ENCODE peak calls at places on chromosomes 1 and 21, in six cellular contexts. V, Z, J, B, F and W are unnamed samples.

GRCh38 chr1:244349581-244350001 is 102.1 kb downstream of the ADSS2 start:
- DNase-seq in J (peak; percentile 49), B (no peak), V (no peak), F (no peak), Z (no peak), W (no peak)

GRCh38 chr1:243483084-243483845 is 227.4 kb downstream of the SDCCAG8 start:
- DNase-seq in J (no peak), F (no peak), B (peak; percentile 28), Z (no peak), V (no peak), W (no peak)

GRCh38 chr1:245874942-245875580 is 632.0 kb downstream of the SMYD3 start:
- DNase-seq in F (peak; percentile 79), B (no peak), J (peak; percentile 99), Z (peak; percentile 17), V (no peak), W (peak; percentile 100)

GRCh38 chr21:14602418-14602987 is 56.4 kb upstream of the SAMSN1 start:
- DNase-seq in F (no peak), J (no peak), B (no peak), Z (peak; percentile 9), V (no peak), W (no peak)

GRCh38 chr1:43872280-43872679 is 61.3 kb upstream of the ARTN start:
- DNase-seq in J (no peak), Z (peak; percentile 12), B (no peak), F (no peak), V (no peak), W (no peak)

GRCh38 chr1:89820423-89821321 is at the start of gene LRRC8D:
- DNase-seq in F (peak; percentile 84), Z (peak; percentile 88), J (peak; percentile 57), B (peak; percentile 80), V (peak; percentile 55), W (peak; percentile 71)

GRCh38 chr1:109579044-109579443 is 30.6 kb downstream of the GNAI3 start:
- DNase-seq in B (no peak), F (no peak), V (no peak), J (peak; percentile 23), Z (no peak), W (no peak)

GRCh38 chr1:40796939-40797667 is 13.5 kb downstream of the KCNQ4 start:
- DNase-seq in B (no peak), F (peak; percentile 33), J (no peak), Z (no peak), V (no peak), W (no peak)

GRCh38 chr1:53519412-53519811 is 60.2 kb downstream of the DMRTB1 start:
- DNase-seq in J (no peak), B (no peak), Z (no peak), V (no peak), F (no peak), W (no peak)

GRCh38 chr1:55039342-55040082 is at the start of gene PCSK9:
- DNase-seq in V (no peak), J (peak; percentile 37), Z (peak; percentile 74), F (peak; percentile 25), B (peak; percentile 52), W (no peak)

GRCh38 chr1:88855986-88856385 is 35.4 kb downstream of the GTF2B start:
- DNase-seq in F (no peak), B (no peak), J (peak; percentile 76), V (no peak), Z (no peak), W (no peak)

GRCh38 chr1:221794925-221795324 is 53.0 kb upstream of the DUSP10 start:
- DNase-seq in F (no peak), V (no peak), Z (no peak), B (no peak), J (no peak), W (no peak)

GRCh38 chr1:204780682-204781081 is 90.0 kb upstream of the NFASC start:
- DNase-seq in J (no peak), Z (no peak), B (no peak), V (no peak), F (no peak), W (no peak)

GRCh38 chr1:45302505-45303331 is 24.0 kb upstream of the HPDL start:
- DNase-seq in Z (no peak), J (no peak), F (no peak), B (no peak), V (no peak), W (no peak)

GRCh38 chr1:66331641-66332523 is 202.1 kb upstream of the SGIP1 start:
- DNase-seq in V (peak; percentile 29), F (peak; percentile 30), Z (peak; percentile 25), J (peak; percentile 95), B (peak; percentile 46), W (peak; percentile 83)

GRCh38 chr1:84506729-84507453 is 510 bp upstream of the GNG5 start:
- DNase-seq in J (no peak), F (no peak), V (no peak), B (no peak), Z (no peak), W (no peak)

GRCh38 chr1:246779561-246780175 is 55.5 kb downstream of the SCCPDH start:
- DNase-seq in V (no peak), Z (no peak), B (no peak), J (no peak), F (no peak), W (no peak)

GRCh38 chr1:224736619-224737352 is 120.7 kb downstream of the CNIH3 start:
- DNase-seq in J (peak; percentile 72), Z (no peak), V (no peak), F (no peak), B (no peak), W (peak; percentile 34)

GRCh38 chr1:182331412-182331811 is 60.2 kb downstream of the GLUL start:
- DNase-seq in J (no peak), Z (no peak), B (no peak), F (no peak), V (no peak), W (no peak)

GRCh38 chr1:58183286-58183685 is 363.2 kb downstream of the OMA1 start:
- DNase-seq in V (no peak), Z (no peak), J (no peak), B (no peak), F (no peak), W (no peak)

GRCh38 chr1:9198538-9199361 is 35.8 kb upstream of the H6PD start:
- DNase-seq in B (peak; percentile 48), J (peak; percentile 44), V (no peak), Z (no peak), F (no peak), W (peak; percentile 63)

GRCh38 chr1:223022641-223023473 is 120.2 kb downstream of the TLR5 start:
- DNase-seq in B (no peak), V (no peak), J (no peak), Z (no peak), F (no peak), W (no peak)

GRCh38 chr1:201324306-201324705 is 41.0 kb downstream of the PKP1 start:
- DNase-seq in V (no peak), B (no peak), F (no peak), Z (no peak), J (no peak), W (no peak)

GRCh38 chr1:1026599-1027413 is 6.9 kb downstream of the AGRN start:
- DNase-seq in Z (no peak), J (no peak), B (no peak), F (no peak), V (no peak), W (no peak)

GRCh38 chr21:18298228-18298627 is 53.6 kb downstream of the CHODL start:
- DNase-seq in V (no peak), Z (no peak), B (no peak), J (no peak), F (no peak), W (no peak)

GRCh38 chr1:159943908-159944622 is 1.3 kb downstream of the IGSF9 start:
- DNase-seq in Z (no peak), B (no peak), F (no peak), J (no peak), V (no peak), W (no peak)

GRCh38 chr1:22806584-22806983 is 95.9 kb downstream of the EPHB2 start:
- DNase-seq in B (peak; percentile 40), Z (no peak), F (no peak), V (no peak), J (no peak), W (no peak)

GRCh38 chr21:29448766-29449165 is 150.0 kb downstream of the BACH1 start:
- DNase-seq in F (no peak), J (no peak), B (no peak), Z (no peak), V (no peak), W (no peak)

GRCh38 chr1:15153184-15153841 is at the start of gene TMEM51:
- DNase-seq in J (peak; percentile 40), V (no peak), F (peak; percentile 75), Z (peak; percentile 81), B (peak; percentile 71), W (peak; percentile 19)